ENCODE peak calls at places on chromosomes 1 and 21, in six cellular contexts. One of them, this sample, is unnamed.

GRCh38 chr1:221631551-221631950 is 110.3 kb downstream of the DUSP10 start:
- DNase-seq in K562: no peak
- DNase-seq in endothelial cell of umbilical vein: no peak
- DNase-seq in A549: no peak
- DNase-seq in HepG2: no peak
- DNase-seq in GM12878: no peak
- DNase-seq in this sample: no peak

GRCh38 chr1:74083128-74083527 is 114.8 kb downstream of the LRRIQ3 start:
- DNase-seq in HepG2: no peak
- DNase-seq in endothelial cell of umbilical vein: no peak
- DNase-seq in A549: no peak
- DNase-seq in GM12878: no peak
- DNase-seq in K562: no peak
- DNase-seq in this sample: no peak

GRCh38 chr1:171220551-171221175 is 27.6 kb upstream of the FMO1 start:
- DNase-seq in A549: no peak
- DNase-seq in K562: no peak
- DNase-seq in endothelial cell of umbilical vein: no peak
- DNase-seq in GM12878: no peak
- DNase-seq in HepG2: no peak
- DNase-seq in this sample: no peak

GRCh38 chr1:86641318-86641717 is 63.1 kb upstream of the SH3GLB1 start:
- DNase-seq in GM12878: no peak
- DNase-seq in K562: no peak
- DNase-seq in A549: no peak
- DNase-seq in endothelial cell of umbilical vein: no peak
- DNase-seq in HepG2: no peak
- DNase-seq in this sample: no peak

GRCh38 chr21:45358261-45358670 is 46.7 kb upstream of the COL18A1 start:
- DNase-seq in A549: no peak
- DNase-seq in K562: no peak
- DNase-seq in HepG2: no peak
- DNase-seq in GM12878: no peak
- DNase-seq in endothelial cell of umbilical vein: no peak
- DNase-seq in this sample: no peak

GRCh38 chr1:26263212-26263611 is 16.7 kb upstream of the SH3BGRL3 start:
- DNase-seq in K562: no peak
- DNase-seq in A549: no peak
- DNase-seq in HepG2: no peak
- DNase-seq in GM12878: no peak
- DNase-seq in endothelial cell of umbilical vein: no peak
- DNase-seq in this sample: no peak

GRCh38 chr1:119978018-119978505 is 81.7 kb upstream of the ADAM30 start:
- DNase-seq in K562: no peak
- DNase-seq in A549: no peak
- DNase-seq in endothelial cell of umbilical vein: no peak
- DNase-seq in GM12878: no peak
- DNase-seq in HepG2: no peak
- DNase-seq in this sample: no peak

GRCh38 chr1:235056937-235057336 is 71.7 kb downstream of the TOMM20 start:
- DNase-seq in K562: peak; percentile 53
- DNase-seq in endothelial cell of umbilical vein: no peak
- DNase-seq in A549: peak; percentile 68
- DNase-seq in GM12878: no peak
- DNase-seq in HepG2: no peak
- DNase-seq in this sample: no peak

GRCh38 chr21:42855143-42855936 is 24.0 kb downstream of the WDR4 start:
- DNase-seq in HepG2: no peak
- DNase-seq in GM12878: no peak
- DNase-seq in endothelial cell of umbilical vein: no peak
- DNase-seq in K562: no peak
- DNase-seq in A549: no peak
- DNase-seq in this sample: no peak

GRCh38 chr1:59743324-59744108 is 71.2 kb upstream of the HOOK1 start:
- DNase-seq in HepG2: no peak
- DNase-seq in GM12878: no peak
- DNase-seq in endothelial cell of umbilical vein: peak; percentile 91
- DNase-seq in K562: no peak
- DNase-seq in A549: no peak
- DNase-seq in this sample: peak; percentile 34

GRCh38 chr1:210234254-210234747 is 1.7 kb downstream of the SERTAD4 start:
- DNase-seq in HepG2: no peak
- DNase-seq in endothelial cell of umbilical vein: peak; percentile 13
- DNase-seq in A549: no peak
- DNase-seq in GM12878: no peak
- DNase-seq in K562: no peak
- DNase-seq in this sample: peak; percentile 19

GRCh38 chr1:91741301-91741700 is 144.7 kb downstream of the TGFBR3 start:
- DNase-seq in HepG2: no peak
- DNase-seq in A549: no peak
- DNase-seq in K562: no peak
- DNase-seq in endothelial cell of umbilical vein: no peak
- DNase-seq in GM12878: no peak
- DNase-seq in this sample: no peak

GRCh38 chr1:221315330-221315729 is 426.6 kb downstream of the DUSP10 start:
- DNase-seq in endothelial cell of umbilical vein: no peak
- DNase-seq in GM12878: no peak
- DNase-seq in A549: no peak
- DNase-seq in K562: no peak
- DNase-seq in HepG2: no peak
- DNase-seq in this sample: no peak

GRCh38 chr1:89633745-89634625 is 1.1 kb downstream of the LRRC8C start:
- DNase-seq in K562: peak; percentile 18
- DNase-seq in A549: peak; percentile 29
- DNase-seq in endothelial cell of umbilical vein: peak; percentile 55
- DNase-seq in HepG2: no peak
- DNase-seq in GM12878: no peak
- DNase-seq in this sample: peak; percentile 59

GRCh38 chr1:13764533-13764932 is 64.5 kb downstream of the PRDM2 start:
- DNase-seq in GM12878: no peak
- DNase-seq in endothelial cell of umbilical vein: no peak
- DNase-seq in HepG2: no peak
- DNase-seq in A549: no peak
- DNase-seq in K562: no peak
- DNase-seq in this sample: no peak

GRCh38 chr1:13766906-13767564 is 67.0 kb downstream of the PRDM2 start:
- DNase-seq in HepG2: no peak
- DNase-seq in endothelial cell of umbilical vein: no peak
- DNase-seq in GM12878: no peak
- DNase-seq in A549: no peak
- DNase-seq in K562: no peak
- DNase-seq in this sample: no peak

GRCh38 chr1:13763264-13763663 is 63.3 kb downstream of the PRDM2 start:
- DNase-seq in endothelial cell of umbilical vein: no peak
- DNase-seq in K562: no peak
- DNase-seq in A549: no peak
- DNase-seq in HepG2: no peak
- DNase-seq in GM12878: no peak
- DNase-seq in this sample: no peak

GRCh38 chr1:13763991-13764390 is 64.0 kb downstream of the PRDM2 start:
- DNase-seq in GM12878: no peak
- DNase-seq in A549: no peak
- DNase-seq in HepG2: no peak
- DNase-seq in K562: no peak
- DNase-seq in endothelial cell of umbilical vein: no peak
- DNase-seq in this sample: no peak

DNA sequence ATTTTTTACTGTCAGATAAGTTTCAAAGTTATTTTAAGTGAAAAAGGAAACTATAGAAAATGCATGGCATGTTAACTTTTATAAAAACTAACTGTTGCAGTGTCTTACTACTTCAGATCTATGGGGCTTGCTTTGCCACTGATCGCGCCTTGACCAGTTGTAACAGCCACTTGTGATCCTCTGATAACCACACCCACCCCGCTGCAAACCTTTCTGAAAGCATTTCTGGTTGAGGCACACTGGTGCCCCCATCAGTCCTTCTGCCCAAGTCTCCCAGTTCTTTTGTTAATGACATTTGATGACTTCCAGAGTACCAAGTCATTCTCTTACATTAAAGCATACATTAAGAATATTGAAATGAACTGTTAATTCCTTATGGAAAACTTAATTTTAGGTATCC is 64.9 kb downstream of the PRDM2 start:
- DNase-seq in A549: no peak
- DNase-seq in K562: peak; percentile 42
- DNase-seq in GM12878: no peak
- DNase-seq in endothelial cell of umbilical vein: no peak
- DNase-seq in HepG2: no peak
- DNase-seq in this sample: peak; percentile 16
- TF ChIP-seq MYC in A549: no peak
- TF ChIP-seq MYC in K562: no peak
- TF ChIP-seq MYC in GM12878: no peak
- TF ChIP-seq MYC in endothelial cell of umbilical vein: no peak
- TF ChIP-seq MYC in HepG2: no peak
- TF ChIP-seq MYC in this sample: no peak

DNA sequence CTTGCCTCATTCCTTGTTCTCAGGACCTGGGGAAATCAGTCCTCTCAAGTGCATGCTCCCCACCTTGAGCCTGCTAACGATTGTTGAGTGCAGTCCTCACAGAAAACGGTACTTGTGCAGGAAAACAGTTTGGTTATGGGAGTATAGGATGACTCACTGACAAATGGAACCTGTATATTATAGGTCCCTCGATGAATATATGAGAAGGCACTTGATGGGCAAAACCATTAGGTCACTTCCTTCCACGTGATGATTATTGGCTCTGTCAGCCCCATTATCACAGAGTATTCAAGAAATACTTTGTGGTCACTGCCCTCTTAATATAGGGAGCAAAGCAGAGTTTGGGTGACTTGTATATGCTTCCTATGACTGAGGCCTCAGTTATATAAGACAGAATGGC is 6.2 kb downstream of the CCDC17 start:
- DNase-seq in GM12878: no peak
- DNase-seq in A549: no peak
- DNase-seq in HepG2: no peak
- DNase-seq in K562: no peak
- DNase-seq in endothelial cell of umbilical vein: peak; percentile 65
- DNase-seq in this sample: peak; percentile 32
- TF ChIP-seq MYC in GM12878: no peak
- TF ChIP-seq MYC in A549: no peak
- TF ChIP-seq MYC in HepG2: no peak
- TF ChIP-seq MYC in K562: no peak
- TF ChIP-seq MYC in endothelial cell of umbilical vein: no peak
- TF ChIP-seq MYC in this sample: no peak

GRCh38 chr1:201422436-201423030 is 1.0 kb upstream of the TNNI1 start:
- DNase-seq in A549: no peak
- DNase-seq in endothelial cell of umbilical vein: no peak
- DNase-seq in GM12878: no peak
- DNase-seq in HepG2: no peak
- DNase-seq in K562: no peak
- DNase-seq in this sample: no peak

GRCh38 chr1:201423655-201424610 is 2.4 kb upstream of the TNNI1 start:
- DNase-seq in K562: no peak
- DNase-seq in endothelial cell of umbilical vein: no peak
- DNase-seq in HepG2: no peak
- DNase-seq in A549: no peak
- DNase-seq in GM12878: no peak
- DNase-seq in this sample: no peak

GRCh38 chr1:201429771-201430501 is 8.4 kb upstream of the TNNI1 start:
- DNase-seq in HepG2: no peak
- DNase-seq in endothelial cell of umbilical vein: no peak
- DNase-seq in K562: no peak
- DNase-seq in GM12878: no peak
- DNase-seq in A549: no peak
- DNase-seq in this sample: no peak

GRCh38 chr1:201427923-201428322 is 6.4 kb upstream of the TNNI1 start:
- DNase-seq in K562: no peak
- DNase-seq in endothelial cell of umbilical vein: no peak
- DNase-seq in HepG2: no peak
- DNase-seq in GM12878: no peak
- DNase-seq in A549: no peak
- DNase-seq in this sample: no peak

DNA sequence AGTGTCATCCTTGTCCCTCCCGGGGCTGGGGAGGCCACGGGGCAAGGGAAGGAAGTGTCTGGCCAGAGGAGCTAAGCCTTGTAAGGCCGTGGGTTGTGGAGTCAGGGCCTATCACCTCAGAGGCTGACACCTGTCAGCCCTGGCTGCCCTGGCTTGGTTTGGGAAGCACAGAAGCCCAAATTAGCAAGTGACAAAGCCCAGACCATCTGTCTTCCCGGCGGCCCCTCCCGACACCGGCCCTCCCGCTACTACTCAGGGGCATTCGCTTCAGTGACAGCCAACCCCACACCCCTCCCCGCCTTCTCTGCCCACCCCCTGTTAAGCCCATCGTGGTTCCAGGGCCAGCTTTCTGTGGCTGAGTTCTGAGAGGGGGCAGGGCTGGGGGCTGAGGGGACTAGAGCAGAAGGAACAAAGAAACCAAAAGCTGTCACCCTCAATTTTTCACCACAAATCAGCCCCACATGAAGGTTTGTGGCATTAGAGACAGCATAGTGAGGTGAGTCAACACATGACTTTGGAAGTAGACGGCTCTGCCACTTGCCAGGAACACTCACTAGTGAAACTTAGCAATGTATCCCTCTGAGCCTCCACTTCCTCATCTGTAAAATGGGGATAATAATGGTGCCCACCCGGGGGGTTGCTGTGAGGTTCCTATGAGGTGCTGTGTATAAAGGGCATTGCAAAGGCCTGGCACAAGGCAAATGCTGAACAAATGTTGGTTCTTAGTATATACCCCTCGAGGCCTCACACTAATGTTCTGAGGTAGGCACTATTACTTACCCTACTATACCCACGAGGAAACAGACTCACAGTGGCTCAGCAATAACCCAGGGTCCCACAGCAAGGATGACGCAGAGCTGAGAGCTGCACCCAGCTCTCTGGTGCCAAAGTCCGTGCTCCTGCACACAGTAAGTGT is 5.1 kb upstream of the TNNI1 start:
- DNase-seq in endothelial cell of umbilical vein: no peak
- DNase-seq in K562: no peak
- DNase-seq in HepG2: no peak
- DNase-seq in A549: no peak
- DNase-seq in GM12878: no peak
- DNase-seq in this sample: no peak
- TF ChIP-seq MYC in endothelial cell of umbilical vein: no peak
- TF ChIP-seq MYC in K562: no peak
- TF ChIP-seq MYC in HepG2: no peak
- TF ChIP-seq MYC in A549: no peak
- TF ChIP-seq MYC in GM12878: no peak
- TF ChIP-seq MYC in this sample: no peak

GRCh38 chr1:19640363-19641316 is 3.5 kb upstream of the NBL1 start:
- DNase-seq in GM12878: no peak
- DNase-seq in K562: no peak
- DNase-seq in A549: peak; percentile 41
- DNase-seq in HepG2: peak; percentile 76
- DNase-seq in endothelial cell of umbilical vein: peak; percentile 49
- DNase-seq in this sample: no peak

GRCh38 chr1:19637606-19638005 is 6.5 kb upstream of the NBL1 start:
- DNase-seq in endothelial cell of umbilical vein: no peak
- DNase-seq in HepG2: no peak
- DNase-seq in A549: no peak
- DNase-seq in GM12878: no peak
- DNase-seq in K562: no peak
- DNase-seq in this sample: no peak

GRCh38 chr1:19643602-19644419 is at the start of gene NBL1:
- DNase-seq in GM12878: no peak
- DNase-seq in endothelial cell of umbilical vein: peak; percentile 54
- DNase-seq in A549: peak; percentile 43
- DNase-seq in HepG2: no peak
- DNase-seq in K562: peak; percentile 93
- DNase-seq in this sample: peak; percentile 72

GRCh38 chr1:19643113-19643512 is 998 bp upstream of the NBL1 start:
- DNase-seq in HepG2: peak; percentile 41
- DNase-seq in GM12878: no peak
- DNase-seq in A549: peak; percentile 85
- DNase-seq in K562: no peak
- DNase-seq in endothelial cell of umbilical vein: no peak
- DNase-seq in this sample: no peak

GRCh38 chr1:19639999-19640362 is 4.1 kb upstream of the NBL1 start:
- DNase-seq in HepG2: peak; percentile 58
- DNase-seq in endothelial cell of umbilical vein: no peak
- DNase-seq in K562: no peak
- DNase-seq in A549: peak; percentile 75
- DNase-seq in GM12878: no peak
- DNase-seq in this sample: no peak
- TF ChIP-seq MYC in HepG2: no peak
- TF ChIP-seq MYC in endothelial cell of umbilical vein: no peak
- TF ChIP-seq MYC in K562: no peak
- TF ChIP-seq MYC in A549: no peak
- TF ChIP-seq MYC in GM12878: no peak
- TF ChIP-seq MYC in this sample: no peak

This sample was measured in NB4.